ENCODE peak calls at places on chromosomes 3 and 15, in six cellular contexts. M is H1, N is HepG2, D is K562, F is GM12891, C is GM12878. K is an unnamed sample.
A peak's percentile ranks its signal among the peaks of the same experiment; 100 is the strongest.

GRCh38 chr15:41695750-41696436 is 35.7 kb downstream of the MGA start:
- DNase-seq in M (no peak), N (peak; percentile 18), D (peak; percentile 19), F (peak; percentile 47), C (peak; percentile 39), K (peak; percentile 40)

GRCh38 chr15:63231206-63231605 is 41.8 kb downstream of the RAB8B start:
- DNase-seq in M (no peak), N (no peak), D (no peak), F (no peak), C (no peak), K (no peak)

GRCh38 chr15:34436126-34436955 is 1.3 kb downstream of the GOLGA8A start:
- DNase-seq in M (no peak), N (no peak), D (peak; percentile 18), F (peak; percentile 18), C (no peak), K (no peak)

GRCh38 chr3:59334585-59334984 is 284.8 kb upstream of the CFAP20DC start:
- DNase-seq in M (no peak), N (no peak), D (no peak), F (no peak), C (no peak), K (no peak)

GRCh38 chr3:185764168-185764988 is 60.5 kb downstream of the IGF2BP2 start:
- DNase-seq in M (no peak), N (no peak), D (no peak), F (no peak), C (no peak), K (no peak)

GRCh38 chr3:52531636-52532516 is 1.8 kb downstream of the NT5DC2 start:
- DNase-seq in M (no peak), N (no peak), D (no peak), F (no peak), C (no peak), K (peak; percentile 16)

GRCh38 chr3:72068621-72069020 is 283.7 kb upstream of the PROK2 start:
- DNase-seq in M (no peak), N (no peak), D (no peak), F (no peak), C (no peak), K (no peak)

GRCh38 chr3:156513619-156514018 is 41.3 kb downstream of the SSR3 start:
- DNase-seq in M (no peak), N (peak; percentile 39), D (no peak), F (no peak), C (no peak), K (no peak)

GRCh38 chr3:196991581-196992460 is 23.2 kb upstream of the PIGZ start:
- DNase-seq in M (no peak), N (no peak), D (no peak), F (no peak), C (no peak), K (no peak)

GRCh38 chr3:193782747-193783146 is 189.7 kb downstream of the OPA1 start:
- DNase-seq in M (no peak), N (no peak), D (no peak), F (no peak), C (no peak), K (no peak)

GRCh38 chr3:50405249-50405648 is 45.9 kb upstream of the TMEM115 start:
- DNase-seq in M (peak; percentile 15), N (peak; percentile 18), D (peak; percentile 72), F (no peak), C (no peak), K (no peak)

GRCh38 chr3:82610236-82610635 is 848.8 kb upstream of the GBE1 start:
- DNase-seq in M (no peak), N (no peak), D (no peak), F (no peak), C (no peak), K (no peak)

GRCh38 chr3:154121236-154122095 is at the start of gene ARHGEF26:
- DNase-seq in M (peak; percentile 59), N (peak; percentile 44), D (peak; percentile 96), F (peak; percentile 56), C (no peak), K (peak; percentile 54)

GRCh38 chr15:93694038-93694437 is 537.3 kb upstream of the MCTP2 start:
- DNase-seq in M (no peak), N (no peak), D (no peak), F (no peak), C (no peak), K (no peak)

GRCh38 chr3:128971421-128971820 is 22.5 kb downstream of the CFAP92 start:
- DNase-seq in M (no peak), N (no peak), D (no peak), F (no peak), C (no peak), K (no peak)

GRCh38 chr3:151460240-151460639 is 621 bp downstream of the IGSF10 start:
- DNase-seq in M (no peak), N (no peak), D (no peak), F (no peak), C (no peak), K (no peak)

GRCh38 chr3:112894258-112894657 is 47.6 kb upstream of the CD200R1L start:
- DNase-seq in M (peak; percentile 36), N (no peak), D (no peak), F (no peak), C (no peak), K (no peak)

GRCh38 chr3:88180398-88180999 is 30.7 kb downstream of the C3orf38 start:
- DNase-seq in M (no peak), N (no peak), D (no peak), F (peak; percentile 25), C (peak; percentile 27), K (no peak)

GRCh38 chr3:190169243-190169642 is 48.5 kb upstream of the P3H2 start:
- DNase-seq in M (no peak), N (no peak), D (no peak), F (no peak), C (no peak), K (no peak)

GRCh38 chr15:39887832-39888231 is 32.2 kb downstream of the GPR176 start:
- DNase-seq in M (no peak), N (peak; percentile 78), D (no peak), F (no peak), C (no peak), K (no peak)

GRCh38 chr15:68658151-68658550 is 79.4 kb downstream of the CORO2B start:
- DNase-seq in M (no peak), N (no peak), D (no peak), F (no peak), C (no peak), K (no peak)
- TF ChIP-seq TAF1 in M (no peak), N (no peak), D (no peak), F (no peak), C (no peak), K (no peak)

GRCh38 chr15:48695088-48695834 is 49.8 kb upstream of the FBN1 start:
- DNase-seq in M (no peak), N (no peak), D (no peak), F (no peak), C (no peak), K (no peak)
- TF ChIP-seq POLR2A in M (no peak), N (no peak), D (no peak), F (no peak), C (no peak), K (no peak)

GRCh38 chr3:10470666-10471336 is 34.6 kb downstream of the ATP2B2 start:
- DNase-seq in M (no peak), N (peak; percentile 70), D (no peak), F (no peak), C (no peak), K (no peak)

GRCh38 chr3:10470120-10470665 is 35.2 kb downstream of the ATP2B2 start:
- DNase-seq in M (no peak), N (no peak), D (no peak), F (no peak), C (no peak), K (no peak)

GRCh38 chr3:10469406-10470119 is 35.8 kb downstream of the ATP2B2 start:
- DNase-seq in M (no peak), N (no peak), D (no peak), F (no peak), C (no peak), K (no peak)

GRCh38 chr3:10472877-10473440 is 32.4 kb downstream of the ATP2B2 start:
- DNase-seq in M (no peak), N (no peak), D (no peak), F (no peak), C (no peak), K (no peak)

GRCh38 chr3:10471337-10471721 is 34.1 kb downstream of the ATP2B2 start:
- DNase-seq in M (no peak), N (no peak), D (no peak), F (no peak), C (no peak), K (no peak)
- TF ChIP-seq TAF1 in M (no peak), N (no peak), D (no peak), F (no peak), C (no peak), K (no peak)

GRCh38 chr3:148004331-148004730 is 595.2 kb downstream of the ZIC1 start:
- DNase-seq in M (no peak), N (no peak), D (no peak), F (no peak), C (no peak), K (no peak)

GRCh38 chr3:148006508-148006907 is 597.3 kb downstream of the ZIC1 start:
- DNase-seq in M (no peak), N (no peak), D (no peak), F (no peak), C (no peak), K (no peak)

GRCh38 chr3:148002705-148003205 is 593.6 kb downstream of the ZIC1 start:
- DNase-seq in M (no peak), N (no peak), D (no peak), F (no peak), C (no peak), K (no peak)

GRCh38 chr3:148008591-148008990 is 599.4 kb downstream of the ZIC1 start:
- DNase-seq in M (no peak), N (no peak), D (no peak), F (no peak), C (no peak), K (no peak)

DNA sequence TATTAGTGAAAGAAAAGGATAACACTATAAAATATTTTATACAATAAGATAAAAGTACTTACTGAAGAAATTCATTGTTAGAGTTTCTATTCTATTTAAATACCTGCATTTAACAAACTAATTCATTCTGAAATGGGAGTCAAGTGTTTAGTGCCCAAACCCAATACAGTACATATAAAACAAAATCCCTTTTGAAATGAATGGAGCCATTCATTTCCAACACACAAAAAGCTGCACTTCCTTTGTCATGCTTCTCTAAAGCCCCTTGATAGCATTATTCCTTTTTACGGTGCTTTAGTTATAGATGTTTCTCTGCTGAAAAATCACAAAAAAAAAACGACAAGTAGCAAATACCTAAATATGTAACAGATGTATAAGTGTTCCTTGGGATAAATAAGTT is 596.3 kb downstream of the ZIC1 start:
- DNase-seq in M (no peak), N (no peak), D (no peak), F (no peak), C (no peak), K (no peak)
- TF ChIP-seq POLR2A in M (no peak), N (no peak), D (no peak), F (no peak), C (no peak), K (no peak)

GRCh38 chr3:20668411-20668810 is 482.4 kb upstream of the SGO1 start:
- DNase-seq in M (peak; percentile 19), N (peak; percentile 2), D (no peak), F (no peak), C (no peak), K (no peak)
- TF ChIP-seq TAF1 in M (no peak), N (no peak), D (no peak), F (no peak), C (no peak), K (no peak)

K was measured in GM12892.